ENCODE peak calls at places on chromosomes 2 and 18, in four cellular contexts. One of them, this sample, is unnamed.

GRCh38 chr18:23330423-23330822 is 122.7 kb upstream of the RIOK3 start:
- DNase-seq in fibroblast of the conjunctiva: no peak
- DNase-seq in T-helper 2 cell: no peak
- DNase-seq in sigmoid colon: no peak
- DNase-seq in this sample: no peak

GRCh38 chr2:44139741-44140140 is 28.9 kb upstream of the PPM1B start:
- DNase-seq in fibroblast of the conjunctiva: no peak
- DNase-seq in T-helper 2 cell: no peak
- DNase-seq in sigmoid colon: no peak
- DNase-seq in this sample: no peak

GRCh38 chr2:171523969-171524401 is 1.7 kb downstream of the CYBRD1 start:
- DNase-seq in fibroblast of the conjunctiva: no peak
- DNase-seq in T-helper 2 cell: no peak
- DNase-seq in sigmoid colon: no peak
- DNase-seq in this sample: no peak

GRCh38 chr18:36152781-36153180 is 23.1 kb downstream of the ELP2 start:
- DNase-seq in fibroblast of the conjunctiva: no peak
- DNase-seq in T-helper 2 cell: no peak
- DNase-seq in sigmoid colon: no peak
- DNase-seq in this sample: no peak

GRCh38 chr2:201660293-201660895 is 17.1 kb upstream of the TMEM237 start:
- DNase-seq in fibroblast of the conjunctiva: no peak
- DNase-seq in T-helper 2 cell: no peak
- DNase-seq in sigmoid colon: no peak
- DNase-seq in this sample: no peak

GRCh38 chr18:4412286-4412685 is 42.8 kb downstream of the DLGAP1 start:
- DNase-seq in fibroblast of the conjunctiva: no peak
- DNase-seq in T-helper 2 cell: no peak
- DNase-seq in sigmoid colon: no peak
- DNase-seq in this sample: no peak

GRCh38 chr18:79926715-79927596 is 24.5 kb downstream of the SLC66A2 start:
- DNase-seq in fibroblast of the conjunctiva: no peak
- DNase-seq in T-helper 2 cell: no peak
- DNase-seq in sigmoid colon: peak
- DNase-seq in this sample: peak

GRCh38 chr2:38925982-38926381 is 36.3 kb downstream of the ARHGEF33 start:
- DNase-seq in fibroblast of the conjunctiva: no peak
- DNase-seq in T-helper 2 cell: no peak
- DNase-seq in sigmoid colon: no peak
- DNase-seq in this sample: no peak

GRCh38 chr2:209495855-209496585 is 72.2 kb downstream of the MAP2 start:
- DNase-seq in fibroblast of the conjunctiva: peak
- DNase-seq in T-helper 2 cell: no peak
- DNase-seq in sigmoid colon: no peak
- DNase-seq in this sample: no peak

GRCh38 chr2:45432406-45432805 is 178.7 kb downstream of the SRBD1 start:
- DNase-seq in fibroblast of the conjunctiva: peak
- DNase-seq in T-helper 2 cell: no peak
- DNase-seq in sigmoid colon: no peak
- DNase-seq in this sample: no peak

GRCh38 chr2:10497797-10498251 is 49.7 kb upstream of the ODC1 start:
- DNase-seq in fibroblast of the conjunctiva: peak
- DNase-seq in T-helper 2 cell: peak
- DNase-seq in sigmoid colon: no peak
- DNase-seq in this sample: no peak

GRCh38 chr2:70123051-70123828 is 36.0 kb downstream of the PCBP1 start:
- DNase-seq in fibroblast of the conjunctiva: peak
- DNase-seq in T-helper 2 cell: no peak
- DNase-seq in sigmoid colon: peak
- DNase-seq in this sample: peak

GRCh38 chr2:213104903-213105202 is 46.6 kb downstream of the IKZF2 start:
- DNase-seq in fibroblast of the conjunctiva: no peak
- DNase-seq in T-helper 2 cell: no peak
- DNase-seq in sigmoid colon: no peak
- DNase-seq in this sample: no peak

GRCh38 chr2:192197387-192197786 is 2.7 kb upstream of the TMEFF2 start:
- DNase-seq in fibroblast of the conjunctiva: no peak
- DNase-seq in T-helper 2 cell: no peak
- DNase-seq in sigmoid colon: no peak
- DNase-seq in this sample: no peak

GRCh38 chr18:3683483-3683882 is 233.5 kb downstream of the TGIF1 start:
- DNase-seq in fibroblast of the conjunctiva: no peak
- DNase-seq in T-helper 2 cell: no peak
- DNase-seq in sigmoid colon: no peak
- DNase-seq in this sample: no peak

GRCh38 chr2:38763226-38763625 is 12.1 kb upstream of the SRSF7 start:
- DNase-seq in fibroblast of the conjunctiva: no peak
- DNase-seq in T-helper 2 cell: no peak
- DNase-seq in sigmoid colon: no peak
- DNase-seq in this sample: no peak

GRCh38 chr2:153519260-153519875 is 40.8 kb upstream of the RPRM start:
- DNase-seq in fibroblast of the conjunctiva: peak
- DNase-seq in T-helper 2 cell: peak
- DNase-seq in sigmoid colon: no peak
- DNase-seq in this sample: no peak

GRCh38 chr2:10709290-10709939 is 12.0 kb upstream of the ATP6V1C2 start:
- DNase-seq in fibroblast of the conjunctiva: no peak
- DNase-seq in T-helper 2 cell: no peak
- DNase-seq in sigmoid colon: no peak
- DNase-seq in this sample: no peak

GRCh38 chr2:126907671-126908070 is 9.0 kb downstream of the TEX51 start:
- DNase-seq in fibroblast of the conjunctiva: no peak
- DNase-seq in T-helper 2 cell: no peak
- DNase-seq in sigmoid colon: no peak
- DNase-seq in this sample: no peak